ENCODE peak calls at places on chromosomes 2 and 18, in four cellular contexts. One of them, this sample, is unnamed.

GRCh38 chr2:126614529-126615279 is 41.3 kb upstream of the GYPC start:
- DNase-seq in left colon: no peak
- DNase-seq in COR-L47: no peak
- DNase-seq in A172: peak; percentile 9
- DNase-seq in this sample: no peak

GRCh38 chr2:38037325-38037724 is 38.6 kb downstream of the CYP1B1 start:
- DNase-seq in A172: no peak
- DNase-seq in left colon: no peak
- DNase-seq in COR-L47: no peak
- DNase-seq in this sample: no peak

GRCh38 chr2:24329700-24330099 is 30.6 kb downstream of the ITSN2 start:
- DNase-seq in A172: no peak
- DNase-seq in left colon: no peak
- DNase-seq in COR-L47: no peak
- DNase-seq in this sample: no peak

GRCh38 chr18:832085-832681 is 20.1 kb upstream of the YES1 start:
- DNase-seq in COR-L47: peak; percentile 34
- DNase-seq in left colon: peak; percentile 70
- DNase-seq in A172: no peak
- DNase-seq in this sample: peak; percentile 37

GRCh38 chr18:36993068-36993467 is 164.1 kb downstream of the KIAA1328 start:
- DNase-seq in left colon: no peak
- DNase-seq in A172: no peak
- DNase-seq in COR-L47: no peak
- DNase-seq in this sample: no peak

GRCh38 chr2:232689152-232689910 is 7.8 kb upstream of the GIGYF2 start:
- DNase-seq in A172: peak; percentile 31
- DNase-seq in COR-L47: peak; percentile 49
- DNase-seq in left colon: peak; percentile 39
- DNase-seq in this sample: peak; percentile 48

GRCh38 chr2:150531626-150532419 is 44.4 kb upstream of the RND3 start:
- DNase-seq in COR-L47: no peak
- DNase-seq in A172: peak; percentile 48
- DNase-seq in left colon: no peak
- DNase-seq in this sample: no peak

GRCh38 chr2:159209341-159210306 is 76.9 kb downstream of the WDSUB1 start:
- DNase-seq in COR-L47: no peak
- DNase-seq in A172: no peak
- DNase-seq in left colon: peak; percentile 45
- DNase-seq in this sample: no peak

GRCh38 chr2:44118257-44118656 is 50.4 kb upstream of the PPM1B start:
- DNase-seq in A172: no peak
- DNase-seq in COR-L47: no peak
- DNase-seq in left colon: no peak
- DNase-seq in this sample: no peak

GRCh38 chr2:211429256-211429655 is 872.9 kb downstream of the CPS1 start:
- DNase-seq in A172: no peak
- DNase-seq in COR-L47: no peak
- DNase-seq in left colon: no peak
- DNase-seq in this sample: no peak

GRCh38 chr2:183149489-183149888 is 25.2 kb downstream of the NUP35 start:
- DNase-seq in COR-L47: no peak
- DNase-seq in A172: no peak
- DNase-seq in left colon: no peak
- DNase-seq in this sample: peak; percentile 18

GRCh38 chr2:133240505-133241230 is 327.6 kb downstream of the NCKAP5 start:
- DNase-seq in COR-L47: no peak
- DNase-seq in left colon: no peak
- DNase-seq in A172: peak; percentile 2
- DNase-seq in this sample: peak; percentile 85

GRCh38 chr2:222903234-222904220 is 42.7 kb downstream of the ACSL3 start:
- DNase-seq in COR-L47: peak; percentile 22
- DNase-seq in A172: peak; percentile 57
- DNase-seq in left colon: peak; percentile 25
- DNase-seq in this sample: peak; percentile 73

This sample was measured in A673.